ENCODE peak calls at places on chromosomes 4 and X, in seven cellular contexts. O is fibroblast of lung, Z is right atrium auricular region, A is HCT116, J is tibial nerve, P is right cardiac atrium, I is small intestine. M is an unnamed sample.

GRCh38 chr4:152485726-152486276 is 50.1 kb downstream of the FBXW7 start:
- DNase-seq in Z (no peak), O (peak; percentile 80), J (no peak), I (peak; percentile 59), P (no peak), A (no peak), M (peak; percentile 35)

GRCh38 chr4:83369825-83370639 is 35.4 kb upstream of the HPSE start:
- DNase-seq in O (peak; percentile 49), I (no peak), J (no peak), A (no peak), Z (no peak), P (no peak), M (no peak)

GRCh38 chrX:133495464-133496391 is 80.4 kb upstream of the GPC4 start:
- DNase-seq in O (peak; percentile 60), I (peak; percentile 54), A (no peak), P (peak; percentile 45), J (peak; percentile 70), Z (peak; percentile 58), M (no peak)

GRCh38 chr4:173436149-173436579 is 37.2 kb upstream of the SCRG1 start:
- DNase-seq in O (peak; percentile 70), J (no peak), A (no peak), I (no peak), Z (no peak), P (no peak), M (no peak)

GRCh38 chrX:107596651-107597050 is 31.7 kb upstream of the PRPS1 start:
- DNase-seq in Z (no peak), O (no peak), I (no peak), J (no peak), P (no peak), A (no peak), M (no peak)

GRCh38 chr4:47031011-47031678 is at the start of gene GABRB1:
- DNase-seq in Z (peak; percentile 65), P (peak; percentile 60), I (peak; percentile 69), J (no peak), A (no peak), O (peak; percentile 70), M (peak; percentile 68)

GRCh38 chr4:83644677-83645639 is 109.0 kb downstream of the GPAT3 start:
- DNase-seq in A (peak; percentile 57), J (peak; percentile 24), P (no peak), I (peak; percentile 70), Z (no peak), O (peak; percentile 76), M (no peak)

GRCh38 chr4:148015058-148015457 is 283.2 kb downstream of the ARHGAP10 start:
- DNase-seq in O (no peak), Z (no peak), P (no peak), I (no peak), J (no peak), A (no peak), M (no peak)

GRCh38 chr4:121685257-121685656 is 11.5 kb downstream of the ANXA5 start:
- DNase-seq in J (no peak), Z (no peak), P (no peak), I (no peak), O (peak; percentile 52), A (no peak), M (no peak)

GRCh38 chrX:88903989-88904718 is 157.1 kb downstream of the CPXCR1 start:
- DNase-seq in Z (no peak), P (no peak), I (no peak), J (no peak), O (no peak), A (no peak), M (no peak)

GRCh38 chr4:153651961-153652784 is 31.9 kb upstream of the TLR2 start:
- DNase-seq in O (no peak), J (no peak), Z (no peak), I (no peak), A (no peak), P (no peak), M (no peak)

GRCh38 chr4:139934786-139935330 is 219.1 kb downstream of the MAML3 start:
- DNase-seq in O (no peak), I (peak; percentile 66), J (no peak), P (no peak), A (no peak), Z (no peak), M (no peak)

GRCh38 chrX:115226929-115227328 is 7.0 kb downstream of the LRCH2 start:
- DNase-seq in A (peak; percentile 34), P (no peak), Z (no peak), I (no peak), O (peak; percentile 38), J (no peak), M (peak; percentile 38)

GRCh38 chrX:153933751-153934472 is 925 bp downstream of the NAA10 start:
- DNase-seq in P (no peak), Z (no peak), O (no peak), J (no peak), I (no peak), A (no peak), M (no peak)

GRCh38 chr4:43525646-43526045 is 633.1 kb downstream of the GRXCR1 start:
- DNase-seq in J (no peak), Z (no peak), O (no peak), P (no peak), A (no peak), I (no peak), M (no peak)
- H3K9me3 ChIP-seq in J (no peaks in the 10 kb centered on the region), Z (no peaks in the 10 kb centered on the region), O (no peaks in the 10 kb centered on the region), P (no peaks in the 10 kb centered on the region), A (peaks cover 15% of the 10 kb centered on the region), I (no peaks in the 10 kb centered on the region), M (no peaks in the 10 kb centered on the region)

DNA sequence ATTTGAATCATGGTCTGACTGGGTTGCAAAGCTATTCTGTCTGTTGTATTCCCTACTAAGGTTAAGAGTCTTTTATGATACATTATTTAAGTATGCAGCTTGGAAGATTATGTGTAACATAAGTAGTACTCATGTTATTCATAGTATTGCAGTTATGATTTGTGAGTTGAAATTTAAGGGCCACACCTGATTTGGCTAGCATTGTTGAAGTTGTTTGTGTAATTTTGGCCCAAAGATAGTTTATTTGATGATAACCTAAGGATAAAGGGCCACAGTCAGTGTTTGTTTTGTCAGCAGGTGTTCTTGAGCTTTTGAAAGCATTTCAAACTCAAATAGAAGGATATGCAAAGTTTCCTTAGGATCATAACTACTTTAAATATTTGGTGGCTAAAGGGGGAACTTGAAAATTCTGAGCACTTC is 38.9 kb downstream of the NUDT9 start:
- DNase-seq in I (no peak), P (no peak), J (no peak), Z (no peak), O (peak; percentile 17), A (no peak), M (no peak)
- H3K4me3 ChIP-seq in I (no peak overlapping the region), P (no peak overlapping the region), J (no peak overlapping the region), Z (no peak overlapping the region), O (no peak overlapping the region), A (no peak overlapping the region), M (no peak overlapping the region)

GRCh38 chr4:181018472-181018871 is 1224.7 kb upstream of the TENM3 start:
- DNase-seq in O (no peak), J (no peak), A (no peak), Z (no peak), P (no peak), I (no peak), M (no peak)
- H3K9me3 ChIP-seq in O (no peaks in the 10 kb centered on the region), J (no peaks in the 10 kb centered on the region), A (no peaks in the 10 kb centered on the region), Z (peaks cover 13% of the 10 kb centered on the region), P (no peaks in the 10 kb centered on the region), I (no peaks in the 10 kb centered on the region), M (no peaks in the 10 kb centered on the region)

GRCh38 chrX:47361538-47362511 is 8.6 kb upstream of the ZNF157 start:
- DNase-seq in J (peak; percentile 50), A (peak; percentile 84), P (peak; percentile 76), Z (peak; percentile 86), O (peak; percentile 94), I (peak; percentile 36), M (peak; percentile 66)
- H3K4me3 ChIP-seq in J (no peak overlapping the region), A (peak overlapping the region; percentile 55), P (peak overlapping the region; percentile 50), Z (peak overlapping the region; percentile 31), O (peak overlapping the region; percentile 55), I (no peak overlapping the region), M (no peak overlapping the region)

DNA sequence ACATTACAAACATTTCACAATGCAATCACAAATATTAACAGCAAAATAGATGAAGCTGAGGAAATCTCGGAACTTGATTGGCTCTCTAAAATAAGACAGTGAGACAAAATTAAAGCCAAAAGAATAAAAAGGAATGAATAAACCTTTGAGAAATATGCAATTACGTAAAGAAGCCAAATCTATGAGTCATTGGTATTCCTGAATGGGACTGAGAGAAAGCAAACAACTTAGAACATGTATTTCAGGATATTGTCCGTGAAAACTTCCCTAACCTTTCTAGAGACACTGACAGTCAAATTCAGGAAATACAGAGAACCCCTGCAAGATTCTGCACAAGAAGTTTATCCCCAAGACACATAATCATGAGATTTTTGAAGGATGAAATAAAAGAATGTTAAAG is 48.4 kb upstream of the SPANXN2 start:
- DNase-seq in J (no peak), A (no peak), O (no peak), P (no peak), I (no peak), Z (no peak), M (no peak)
- H3K9me3 ChIP-seq in J (no peaks in the 10 kb centered on the region), A (no peaks in the 10 kb centered on the region), O (no peaks in the 10 kb centered on the region), P (no peaks in the 10 kb centered on the region), I (no peaks in the 10 kb centered on the region), Z (no peaks in the 10 kb centered on the region), M (no peaks in the 10 kb centered on the region)

DNA sequence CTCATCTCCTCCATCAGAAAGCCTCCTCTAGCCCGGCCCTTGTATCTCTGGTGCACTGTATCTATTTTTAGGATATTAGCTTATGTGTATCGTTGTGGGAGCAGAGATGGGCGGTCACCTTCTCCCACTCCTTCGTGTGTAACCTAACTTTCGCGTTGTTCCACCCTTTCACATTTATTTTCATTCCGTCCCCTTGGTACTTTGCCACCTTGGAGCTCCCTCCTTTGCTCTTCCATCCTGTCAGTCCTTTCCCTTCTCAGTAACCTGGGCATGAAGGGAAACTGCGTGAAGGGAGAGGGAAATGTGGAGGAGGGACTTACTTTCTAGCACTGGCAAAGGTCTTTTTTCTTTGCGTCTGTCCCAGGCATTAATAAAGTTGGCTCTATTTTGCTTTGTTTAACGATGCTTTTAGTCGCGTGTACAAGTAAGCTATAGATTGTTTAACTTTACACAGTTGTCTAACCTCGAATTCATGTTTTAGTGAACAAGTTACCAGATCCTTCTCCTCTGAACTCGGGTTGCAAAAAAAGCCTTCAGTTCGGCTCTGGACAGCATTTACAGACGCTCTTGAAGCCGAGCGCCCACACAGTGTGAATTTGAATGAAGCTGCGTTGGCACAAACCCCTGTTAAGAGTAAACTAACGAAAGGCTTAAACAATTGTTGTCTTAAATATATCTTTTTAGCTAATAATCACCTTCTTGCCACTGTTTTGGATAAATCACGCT is 3.9 kb downstream of the PCDH10 start:
- DNase-seq in Z (no peak), A (no peak), J (no peak), O (peak; percentile 14), P (peak; percentile 4), I (no peak), M (no peak)
- H3K4me3 ChIP-seq in Z (no peak overlapping the region), A (no peak overlapping the region), J (peak overlapping the region; percentile 45), O (peak overlapping the region; percentile 65), P (peak overlapping the region; percentile 14), I (no peak overlapping the region), M (no peak overlapping the region)

M was measured in Caco-2.